ENCODE peak calls at places on chromosomes 11 and 22, in seven cellular contexts. One of them, this sample, is unnamed.

GRCh38 chr22:47356433-47357011 is 594.1 kb downstream of the TBC1D22A start:
- DNase-seq in CD4-positive, CD25-positive, alpha-beta regulatory T cell: no peak
- DNase-seq in CD8-positive, alpha-beta memory T cell: no peak
- DNase-seq in NCI-H187: no peak
- DNase-seq in astrocyte of the cerebellum: no peak
- DNase-seq in amygdala: no peak
- DNase-seq in mucosa of gallbladder: peak
- DNase-seq in this sample: no peak

GRCh38 chr11:99631618-99632017 is 610.9 kb downstream of the CNTN5 start:
- DNase-seq in CD4-positive, CD25-positive, alpha-beta regulatory T cell: no peak
- DNase-seq in CD8-positive, alpha-beta memory T cell: no peak
- DNase-seq in NCI-H187: no peak
- DNase-seq in astrocyte of the cerebellum: no peak
- DNase-seq in amygdala: no peak
- DNase-seq in mucosa of gallbladder: no peak
- DNase-seq in this sample: no peak

GRCh38 chr11:67052891-67053290 is 3.8 kb upstream of the RHOD start:
- DNase-seq in CD4-positive, CD25-positive, alpha-beta regulatory T cell: no peak
- DNase-seq in CD8-positive, alpha-beta memory T cell: no peak
- DNase-seq in NCI-H187: no peak
- DNase-seq in astrocyte of the cerebellum: no peak
- DNase-seq in amygdala: no peak
- DNase-seq in mucosa of gallbladder: no peak
- DNase-seq in this sample: no peak

GRCh38 chr11:2207773-2208621 is 36.4 kb upstream of the TH start:
- DNase-seq in CD4-positive, CD25-positive, alpha-beta regulatory T cell: no peak
- DNase-seq in CD8-positive, alpha-beta memory T cell: no peak
- DNase-seq in NCI-H187: no peak
- DNase-seq in astrocyte of the cerebellum: no peak
- DNase-seq in amygdala: no peak
- DNase-seq in mucosa of gallbladder: peak
- DNase-seq in this sample: no peak

GRCh38 chr11:94958118-94958517 is 15.2 kb downstream of the CWC15 start:
- DNase-seq in CD4-positive, CD25-positive, alpha-beta regulatory T cell: no peak
- DNase-seq in CD8-positive, alpha-beta memory T cell: no peak
- DNase-seq in NCI-H187: no peak
- DNase-seq in astrocyte of the cerebellum: no peak
- DNase-seq in amygdala: no peak
- DNase-seq in mucosa of gallbladder: no peak
- DNase-seq in this sample: no peak

GRCh38 chr22:43279867-43280519 is 63.2 kb downstream of the SCUBE1 start:
- DNase-seq in CD4-positive, CD25-positive, alpha-beta regulatory T cell: no peak
- DNase-seq in CD8-positive, alpha-beta memory T cell: no peak
- DNase-seq in NCI-H187: no peak
- DNase-seq in astrocyte of the cerebellum: no peak
- DNase-seq in amygdala: no peak
- DNase-seq in mucosa of gallbladder: no peak
- DNase-seq in this sample: no peak

GRCh38 chr22:30948930-30949342 is 19.6 kb downstream of the MORC2 start:
- DNase-seq in CD4-positive, CD25-positive, alpha-beta regulatory T cell: no peak
- DNase-seq in CD8-positive, alpha-beta memory T cell: no peak
- DNase-seq in NCI-H187: no peak
- DNase-seq in astrocyte of the cerebellum: no peak
- DNase-seq in amygdala: no peak
- DNase-seq in mucosa of gallbladder: no peak
- DNase-seq in this sample: no peak

GRCh38 chr11:12007769-12008737 is at the start of gene DKK3:
- DNase-seq in CD4-positive, CD25-positive, alpha-beta regulatory T cell: no peak
- DNase-seq in CD8-positive, alpha-beta memory T cell: peak
- DNase-seq in NCI-H187: no peak
- DNase-seq in astrocyte of the cerebellum: no peak
- DNase-seq in amygdala: peak
- DNase-seq in mucosa of gallbladder: no peak
- DNase-seq in this sample: no peak

GRCh38 chr22:43931771-43932170 is 8.2 kb downstream of the PNPLA3 start:
- DNase-seq in CD4-positive, CD25-positive, alpha-beta regulatory T cell: no peak
- DNase-seq in CD8-positive, alpha-beta memory T cell: no peak
- DNase-seq in NCI-H187: no peak
- DNase-seq in astrocyte of the cerebellum: no peak
- DNase-seq in amygdala: no peak
- DNase-seq in mucosa of gallbladder: no peak
- DNase-seq in this sample: no peak

GRCh38 chr11:125941606-125942275 is 4.1 kb upstream of the VSIG10L2 start:
- DNase-seq in CD4-positive, CD25-positive, alpha-beta regulatory T cell: no peak
- DNase-seq in CD8-positive, alpha-beta memory T cell: peak
- DNase-seq in NCI-H187: peak
- DNase-seq in astrocyte of the cerebellum: peak
- DNase-seq in amygdala: no peak
- DNase-seq in mucosa of gallbladder: peak
- DNase-seq in this sample: no peak

GRCh38 chr11:65859134-65859811 is 960 bp upstream of the MUS81 start:
- DNase-seq in CD4-positive, CD25-positive, alpha-beta regulatory T cell: peak
- DNase-seq in CD8-positive, alpha-beta memory T cell: peak
- DNase-seq in NCI-H187: peak
- DNase-seq in astrocyte of the cerebellum: peak
- DNase-seq in amygdala: peak
- DNase-seq in mucosa of gallbladder: peak
- DNase-seq in this sample: peak

GRCh38 chr11:100631316-100631715 is 55.8 kb upstream of the ARHGAP42 start:
- DNase-seq in CD4-positive, CD25-positive, alpha-beta regulatory T cell: no peak
- DNase-seq in CD8-positive, alpha-beta memory T cell: no peak
- DNase-seq in NCI-H187: no peak
- DNase-seq in astrocyte of the cerebellum: no peak
- DNase-seq in amygdala: no peak
- DNase-seq in mucosa of gallbladder: no peak
- DNase-seq in this sample: no peak

GRCh38 chr22:38353142-38353629 is 36.0 kb upstream of the CSNK1E start:
- DNase-seq in CD4-positive, CD25-positive, alpha-beta regulatory T cell: peak
- DNase-seq in CD8-positive, alpha-beta memory T cell: peak
- DNase-seq in NCI-H187: peak
- DNase-seq in astrocyte of the cerebellum: no peak
- DNase-seq in amygdala: peak
- DNase-seq in mucosa of gallbladder: peak
- DNase-seq in this sample: peak

GRCh38 chr11:118572914-118573550 is 823 bp downstream of the ARCN1 start:
- DNase-seq in CD4-positive, CD25-positive, alpha-beta regulatory T cell: no peak
- DNase-seq in CD8-positive, alpha-beta memory T cell: peak
- DNase-seq in NCI-H187: no peak
- DNase-seq in astrocyte of the cerebellum: no peak
- DNase-seq in amygdala: peak
- DNase-seq in mucosa of gallbladder: no peak
- DNase-seq in this sample: no peak

GRCh38 chr11:65932558-65932919 is 12.7 kb upstream of the TSGA10IP start:
- DNase-seq in CD4-positive, CD25-positive, alpha-beta regulatory T cell: no peak
- DNase-seq in CD8-positive, alpha-beta memory T cell: no peak
- DNase-seq in NCI-H187: no peak
- DNase-seq in astrocyte of the cerebellum: no peak
- DNase-seq in amygdala: no peak
- DNase-seq in mucosa of gallbladder: no peak
- DNase-seq in this sample: no peak

GRCh38 chr11:65653229-65654225 is 9.2 kb downstream of the RELA start:
- DNase-seq in CD4-positive, CD25-positive, alpha-beta regulatory T cell: no peak
- DNase-seq in CD8-positive, alpha-beta memory T cell: no peak
- DNase-seq in NCI-H187: no peak
- DNase-seq in astrocyte of the cerebellum: no peak
- DNase-seq in amygdala: peak
- DNase-seq in mucosa of gallbladder: peak
- DNase-seq in this sample: no peak

GRCh38 chr11:111939836-111940604 is 2.9 kb downstream of the DIXDC1 start:
- DNase-seq in CD4-positive, CD25-positive, alpha-beta regulatory T cell: no peak
- DNase-seq in CD8-positive, alpha-beta memory T cell: no peak
- DNase-seq in NCI-H187: no peak
- DNase-seq in astrocyte of the cerebellum: peak
- DNase-seq in amygdala: no peak
- DNase-seq in mucosa of gallbladder: no peak
- DNase-seq in this sample: no peak

GRCh38 chr11:3723014-3723708 is 52.0 kb upstream of the CHRNA10 start:
- DNase-seq in CD4-positive, CD25-positive, alpha-beta regulatory T cell: no peak
- DNase-seq in CD8-positive, alpha-beta memory T cell: no peak
- DNase-seq in NCI-H187: no peak
- DNase-seq in astrocyte of the cerebellum: peak
- DNase-seq in amygdala: no peak
- DNase-seq in mucosa of gallbladder: no peak
- DNase-seq in this sample: no peak

GRCh38 chr11:45801723-45802315 is 3.1 kb upstream of the SLC35C1 start:
- DNase-seq in CD4-positive, CD25-positive, alpha-beta regulatory T cell: no peak
- DNase-seq in CD8-positive, alpha-beta memory T cell: no peak
- DNase-seq in NCI-H187: no peak
- DNase-seq in astrocyte of the cerebellum: no peak
- DNase-seq in amygdala: no peak
- DNase-seq in mucosa of gallbladder: peak
- DNase-seq in this sample: no peak

GRCh38 chr11:5275369-5276110 is 5.8 kb upstream of the HBE1 start:
- DNase-seq in CD4-positive, CD25-positive, alpha-beta regulatory T cell: no peak
- DNase-seq in CD8-positive, alpha-beta memory T cell: no peak
- DNase-seq in NCI-H187: no peak
- DNase-seq in astrocyte of the cerebellum: no peak
- DNase-seq in amygdala: no peak
- DNase-seq in mucosa of gallbladder: no peak
- DNase-seq in this sample: no peak

GRCh38 chr11:95827661-95828060 is 37.4 kb downstream of the CEP57 start:
- DNase-seq in CD4-positive, CD25-positive, alpha-beta regulatory T cell: no peak
- DNase-seq in CD8-positive, alpha-beta memory T cell: no peak
- DNase-seq in NCI-H187: no peak
- DNase-seq in astrocyte of the cerebellum: no peak
- DNase-seq in amygdala: no peak
- DNase-seq in mucosa of gallbladder: no peak
- DNase-seq in this sample: no peak

GRCh38 chr11:34213366-34213765 is 107.9 kb downstream of the NAT10 start:
- DNase-seq in CD4-positive, CD25-positive, alpha-beta regulatory T cell: no peak
- DNase-seq in CD8-positive, alpha-beta memory T cell: no peak
- DNase-seq in NCI-H187: no peak
- DNase-seq in astrocyte of the cerebellum: no peak
- DNase-seq in amygdala: no peak
- DNase-seq in mucosa of gallbladder: no peak
- DNase-seq in this sample: no peak

GRCh38 chr11:16840951-16841350 is 102.5 kb downstream of the C11orf58 start:
- DNase-seq in CD4-positive, CD25-positive, alpha-beta regulatory T cell: no peak
- DNase-seq in CD8-positive, alpha-beta memory T cell: no peak
- DNase-seq in NCI-H187: no peak
- DNase-seq in astrocyte of the cerebellum: no peak
- DNase-seq in amygdala: no peak
- DNase-seq in mucosa of gallbladder: no peak
- DNase-seq in this sample: no peak

GRCh38 chr11:30016588-30017363 is at the start of gene KCNA4:
- DNase-seq in CD4-positive, CD25-positive, alpha-beta regulatory T cell: no peak
- DNase-seq in CD8-positive, alpha-beta memory T cell: no peak
- DNase-seq in NCI-H187: no peak
- DNase-seq in astrocyte of the cerebellum: no peak
- DNase-seq in amygdala: peak
- DNase-seq in mucosa of gallbladder: no peak
- DNase-seq in this sample: no peak

GRCh38 chr11:250740-251299 is 14.0 kb downstream of the PSMD13 start:
- DNase-seq in CD4-positive, CD25-positive, alpha-beta regulatory T cell: peak
- DNase-seq in CD8-positive, alpha-beta memory T cell: peak
- DNase-seq in NCI-H187: no peak
- DNase-seq in astrocyte of the cerebellum: peak
- DNase-seq in amygdala: peak
- DNase-seq in mucosa of gallbladder: peak
- DNase-seq in this sample: peak

GRCh38 chr11:124078591-124078990 is 36.7 kb upstream of the VWA5A start:
- DNase-seq in CD4-positive, CD25-positive, alpha-beta regulatory T cell: no peak
- DNase-seq in CD8-positive, alpha-beta memory T cell: no peak
- DNase-seq in NCI-H187: no peak
- DNase-seq in astrocyte of the cerebellum: no peak
- DNase-seq in amygdala: no peak
- DNase-seq in mucosa of gallbladder: no peak
- DNase-seq in this sample: no peak

GRCh38 chr11:67483901-67484665 is 1.3 kb downstream of the AIP start:
- DNase-seq in CD4-positive, CD25-positive, alpha-beta regulatory T cell: no peak
- DNase-seq in CD8-positive, alpha-beta memory T cell: peak
- DNase-seq in NCI-H187: no peak
- DNase-seq in astrocyte of the cerebellum: no peak
- DNase-seq in amygdala: no peak
- DNase-seq in mucosa of gallbladder: no peak
- DNase-seq in this sample: no peak

GRCh38 chr11:57777969-57778317 is 16.3 kb downstream of the CTNND1 start:
- DNase-seq in CD4-positive, CD25-positive, alpha-beta regulatory T cell: no peak
- DNase-seq in CD8-positive, alpha-beta memory T cell: no peak
- DNase-seq in NCI-H187: no peak
- DNase-seq in astrocyte of the cerebellum: no peak
- DNase-seq in amygdala: no peak
- DNase-seq in mucosa of gallbladder: peak
- DNase-seq in this sample: no peak

GRCh38 chr11:124758355-124759267 is 3.5 kb downstream of the ESAM start:
- DNase-seq in CD4-positive, CD25-positive, alpha-beta regulatory T cell: peak
- DNase-seq in CD8-positive, alpha-beta memory T cell: peak
- DNase-seq in NCI-H187: no peak
- DNase-seq in astrocyte of the cerebellum: no peak
- DNase-seq in amygdala: peak
- DNase-seq in mucosa of gallbladder: peak
- DNase-seq in this sample: no peak